ENCODE peak calls at places on chromosome 21, in six cellular contexts. H is EH, X is AG08396, K is NCI-H460, F is GM12892, Q is left colon. R is an unnamed sample.
A peak's percentile ranks its signal among the peaks of the same experiment; 100 is the strongest.

GRCh38 chr21:17089121-17089520 is 423.7 kb upstream of the CXADR start:
- DNase-seq in Q (no peak), F (no peak), X (no peak), K (no peak), H (no peak), R (no peak)

GRCh38 chr21:39681845-39682244 is 63.1 kb upstream of the IGSF5 start:
- DNase-seq in X (no peak), H (peak; percentile 85), K (no peak), F (no peak), Q (no peak), R (no peak)

GRCh38 chr21:14520535-14520934 is 25.6 kb downstream of the SAMSN1 start:
- DNase-seq in Q (no peak), K (no peak), F (no peak), X (no peak), H (no peak), R (peak; percentile 57)

GRCh38 chr21:39667353-39667891 is 54.7 kb downstream of the B3GALT5 start:
- DNase-seq in K (no peak), X (no peak), F (no peak), Q (peak; percentile 8), H (no peak), R (no peak)

GRCh38 chr21:27703806-27704205 is 736.9 kb upstream of the ADAMTS5 start:
- DNase-seq in X (no peak), K (no peak), Q (no peak), F (no peak), H (peak; percentile 44), R (no peak)

GRCh38 chr21:31837613-31838390 is 35.0 kb upstream of the HUNK start:
- DNase-seq in X (no peak), K (no peak), F (no peak), Q (no peak), H (no peak), R (peak; percentile 57)

GRCh38 chr21:33101300-33102005 is 31.5 kb downstream of the OLIG1 start:
- DNase-seq in X (no peak), K (no peak), Q (no peak), F (no peak), H (no peak), R (no peak)

GRCh38 chr21:44455524-44456206 is 355 bp downstream of the LRRC3 start:
- DNase-seq in H (peak; percentile 1), F (peak; percentile 50), K (peak; percentile 23), X (peak; percentile 50), Q (peak; percentile 54), R (no peak)

GRCh38 chr21:46295996-46296752 is 10.0 kb downstream of the YBEY start:
- DNase-seq in Q (peak; percentile 71), H (peak; percentile 87), F (no peak), K (no peak), X (peak; percentile 61), R (no peak)

GRCh38 chr21:45085700-45086099 is 11.3 kb downstream of the ADARB1 start:
- DNase-seq in H (no peak), F (no peak), K (no peak), Q (no peak), X (no peak), R (no peak)

GRCh38 chr21:37509802-37510393 is 143.3 kb downstream of the DYRK1A start:
- DNase-seq in X (no peak), F (no peak), K (no peak), H (peak; percentile 53), Q (no peak), R (no peak)

GRCh38 chr21:35801388-35801787 is 258.9 kb downstream of the SETD4 start:
- DNase-seq in F (no peak), H (no peak), X (no peak), K (no peak), Q (no peak), R (no peak)

GRCh38 chr21:43951911-43952703 is 60.0 kb upstream of the TRAPPC10 start:
- DNase-seq in F (no peak), X (no peak), K (no peak), H (no peak), Q (no peak), R (no peak)

GRCh38 chr21:27426196-27426595 is 459.3 kb upstream of the ADAMTS5 start:
- DNase-seq in X (no peak), F (no peak), Q (no peak), K (no peak), H (peak; percentile 19), R (no peak)

GRCh38 chr21:30306821-30307330 is 13.2 kb downstream of the KRTAP26-1 start:
- DNase-seq in X (no peak), K (no peak), Q (no peak), H (no peak), F (no peak), R (no peak)

R was measured in SIG-M5.